ENCODE peak calls at places on chromosome 16, in ten cellular contexts. One of them, this sample, is unnamed.

GRCh38 chr16:66895999-66896398 is 15.7 kb downstream of the PDP2 start:
- DNase-seq in PC-3: no peak
- DNase-seq in fibroblast of lung: no peak
- DNase-seq in CD8-positive, alpha-beta memory T cell: peak; percentile 18
- DNase-seq in gastrocnemius medialis: no peak
- DNase-seq in HAP-1: no peak
- DNase-seq in OCI-LY7: no peak
- DNase-seq in testis: no peak
- DNase-seq in uterus: no peak
- DNase-seq in colonic mucosa: no peak
- DNase-seq in this sample: no peak

GRCh38 chr16:17177242-17177967 is 293.4 kb downstream of the XYLT1 start:
- DNase-seq in PC-3: no peak
- DNase-seq in fibroblast of lung: peak; percentile 95
- DNase-seq in CD8-positive, alpha-beta memory T cell: no peak
- DNase-seq in gastrocnemius medialis: no peak
- DNase-seq in HAP-1: no peak
- DNase-seq in OCI-LY7: no peak
- DNase-seq in testis: no peak
- DNase-seq in uterus: no peak
- DNase-seq in colonic mucosa: no peak
- DNase-seq in this sample: no peak

GRCh38 chr16:48308535-48308934 is 61.2 kb upstream of the ABCC11 start:
- DNase-seq in PC-3: no peak
- DNase-seq in fibroblast of lung: no peak
- DNase-seq in CD8-positive, alpha-beta memory T cell: no peak
- DNase-seq in gastrocnemius medialis: no peak
- DNase-seq in HAP-1: no peak
- DNase-seq in OCI-LY7: no peak
- DNase-seq in testis: no peak
- DNase-seq in uterus: no peak
- DNase-seq in colonic mucosa: no peak
- DNase-seq in this sample: no peak

GRCh38 chr16:88456356-88457292 is 3.5 kb downstream of the ZFPM1 start:
- DNase-seq in PC-3: no peak
- DNase-seq in fibroblast of lung: no peak
- DNase-seq in CD8-positive, alpha-beta memory T cell: peak; percentile 74
- DNase-seq in gastrocnemius medialis: no peak
- DNase-seq in HAP-1: no peak
- DNase-seq in OCI-LY7: peak; percentile 49
- DNase-seq in testis: no peak
- DNase-seq in uterus: no peak
- DNase-seq in colonic mucosa: no peak
- DNase-seq in this sample: no peak

GRCh38 chr16:31002252-31002700 is 8.2 kb downstream of the STX1B start:
- DNase-seq in PC-3: no peak
- DNase-seq in fibroblast of lung: no peak
- DNase-seq in CD8-positive, alpha-beta memory T cell: no peak
- DNase-seq in gastrocnemius medialis: no peak
- DNase-seq in HAP-1: no peak
- DNase-seq in OCI-LY7: no peak
- DNase-seq in testis: no peak
- DNase-seq in uterus: no peak
- DNase-seq in colonic mucosa: no peak
- DNase-seq in this sample: no peak

GRCh38 chr16:57873218-57873617 is 70.9 kb upstream of the KIFC3 start:
- DNase-seq in PC-3: no peak
- DNase-seq in fibroblast of lung: no peak
- DNase-seq in CD8-positive, alpha-beta memory T cell: no peak
- DNase-seq in gastrocnemius medialis: no peak
- DNase-seq in HAP-1: peak; percentile 20
- DNase-seq in OCI-LY7: no peak
- DNase-seq in testis: no peak
- DNase-seq in uterus: no peak
- DNase-seq in colonic mucosa: no peak
- DNase-seq in this sample: no peak

GRCh38 chr16:23374721-23375120 is 72.6 kb downstream of the SCNN1B start:
- DNase-seq in PC-3: peak; percentile 35
- DNase-seq in fibroblast of lung: no peak
- DNase-seq in CD8-positive, alpha-beta memory T cell: no peak
- DNase-seq in gastrocnemius medialis: no peak
- DNase-seq in HAP-1: no peak
- DNase-seq in OCI-LY7: no peak
- DNase-seq in testis: no peak
- DNase-seq in uterus: no peak
- DNase-seq in colonic mucosa: peak; percentile 72
- DNase-seq in this sample: no peak

GRCh38 chr16:10165643-10166042 is 16.6 kb downstream of the GRIN2A start:
- DNase-seq in PC-3: no peak
- DNase-seq in fibroblast of lung: no peak
- DNase-seq in CD8-positive, alpha-beta memory T cell: no peak
- DNase-seq in gastrocnemius medialis: no peak
- DNase-seq in HAP-1: no peak
- DNase-seq in OCI-LY7: no peak
- DNase-seq in testis: no peak
- DNase-seq in uterus: no peak
- DNase-seq in colonic mucosa: no peak
- DNase-seq in this sample: no peak

GRCh38 chr16:31713945-31714898 is 159.4 kb upstream of the ZNF267 start:
- DNase-seq in PC-3: no peak
- DNase-seq in fibroblast of lung: no peak
- DNase-seq in CD8-positive, alpha-beta memory T cell: no peak
- DNase-seq in gastrocnemius medialis: peak; percentile 64
- DNase-seq in HAP-1: peak; percentile 64
- DNase-seq in OCI-LY7: no peak
- DNase-seq in testis: no peak
- DNase-seq in uterus: no peak
- DNase-seq in colonic mucosa: no peak
- DNase-seq in this sample: no peak

GRCh38 chr16:22225060-22225459 is 19.0 kb downstream of the EEF2K start:
- DNase-seq in PC-3: no peak
- DNase-seq in fibroblast of lung: no peak
- DNase-seq in CD8-positive, alpha-beta memory T cell: no peak
- DNase-seq in gastrocnemius medialis: peak; percentile 49
- DNase-seq in HAP-1: no peak
- DNase-seq in OCI-LY7: no peak
- DNase-seq in testis: peak; percentile 41
- DNase-seq in uterus: peak; percentile 53
- DNase-seq in colonic mucosa: no peak
- DNase-seq in this sample: no peak

GRCh38 chr16:86343111-86343642 is 167.2 kb upstream of the FOXF1 start:
- DNase-seq in PC-3: no peak
- DNase-seq in fibroblast of lung: peak; percentile 83
- DNase-seq in CD8-positive, alpha-beta memory T cell: no peak
- DNase-seq in gastrocnemius medialis: no peak
- DNase-seq in HAP-1: no peak
- DNase-seq in OCI-LY7: no peak
- DNase-seq in testis: no peak
- DNase-seq in uterus: peak; percentile 61
- DNase-seq in colonic mucosa: peak; percentile 50
- DNase-seq in this sample: no peak

GRCh38 chr16:66289051-66289680 is 77.3 kb upstream of the CDH5 start:
- DNase-seq in PC-3: no peak
- DNase-seq in fibroblast of lung: no peak
- DNase-seq in CD8-positive, alpha-beta memory T cell: no peak
- DNase-seq in gastrocnemius medialis: no peak
- DNase-seq in HAP-1: no peak
- DNase-seq in OCI-LY7: no peak
- DNase-seq in testis: no peak
- DNase-seq in uterus: no peak
- DNase-seq in colonic mucosa: no peak
- DNase-seq in this sample: no peak

DNA sequence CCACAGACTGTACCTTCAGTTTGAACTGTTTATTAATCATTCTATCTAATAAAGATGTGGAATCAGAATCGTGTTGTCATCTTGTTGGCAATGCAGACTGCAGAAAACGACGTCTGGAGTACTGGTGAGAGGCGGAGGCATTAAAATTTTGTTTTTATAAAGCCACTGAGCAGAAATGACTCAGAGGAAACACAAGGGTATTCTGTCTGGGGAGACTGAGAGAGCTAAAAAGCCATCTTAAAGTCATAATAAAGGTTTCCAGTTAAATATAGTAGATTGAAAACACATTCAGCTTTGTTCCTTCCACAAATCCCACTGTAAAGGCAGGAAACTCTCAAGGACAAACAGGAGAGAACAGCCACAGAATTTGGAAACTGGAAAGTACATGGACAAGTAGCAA is 74.2 kb downstream of the CPPED1 start:
- DNase-seq in PC-3: no peak
- DNase-seq in fibroblast of lung: peak; percentile 72
- DNase-seq in CD8-positive, alpha-beta memory T cell: no peak
- DNase-seq in gastrocnemius medialis: no peak
- DNase-seq in HAP-1: no peak
- DNase-seq in OCI-LY7: no peak
- DNase-seq in testis: no peak
- DNase-seq in uterus: no peak
- DNase-seq in colonic mucosa: no peak
- DNase-seq in this sample: no peak
- H3K9me3 ChIP-seq in PC-3: no peaks in the 10 kb centered on the region
- H3K9me3 ChIP-seq in fibroblast of lung: no peaks in the 10 kb centered on the region
- H3K9me3 ChIP-seq in CD8-positive, alpha-beta memory T cell: no peaks in the 10 kb centered on the region
- H3K9me3 ChIP-seq in gastrocnemius medialis: peaks cover 5% of the 10 kb centered on the region
- H3K9me3 ChIP-seq in HAP-1: no peaks in the 10 kb centered on the region
- H3K9me3 ChIP-seq in OCI-LY7: peaks cover 16% of the 10 kb centered on the region
- H3K9me3 ChIP-seq in testis: no peaks in the 10 kb centered on the region
- H3K9me3 ChIP-seq in uterus: no peaks in the 10 kb centered on the region
- H3K9me3 ChIP-seq in colonic mucosa: peaks cover 3% of the 10 kb centered on the region
- H3K9me3 ChIP-seq in this sample: no peaks in the 10 kb centered on the region

GRCh38 chr16:75176926-75177325 is 28.6 kb downstream of the ZFP1 start:
- DNase-seq in PC-3: no peak
- DNase-seq in fibroblast of lung: no peak
- DNase-seq in CD8-positive, alpha-beta memory T cell: no peak
- DNase-seq in gastrocnemius medialis: no peak
- DNase-seq in HAP-1: no peak
- DNase-seq in OCI-LY7: no peak
- DNase-seq in testis: no peak
- DNase-seq in uterus: no peak
- DNase-seq in colonic mucosa: no peak
- DNase-seq in this sample: no peak

GRCh38 chr16:75169899-75170405 is 21.6 kb downstream of the ZFP1 start:
- DNase-seq in PC-3: no peak
- DNase-seq in fibroblast of lung: no peak
- DNase-seq in CD8-positive, alpha-beta memory T cell: no peak
- DNase-seq in gastrocnemius medialis: no peak
- DNase-seq in HAP-1: no peak
- DNase-seq in OCI-LY7: no peak
- DNase-seq in testis: no peak
- DNase-seq in uterus: no peak
- DNase-seq in colonic mucosa: no peak
- DNase-seq in this sample: no peak

GRCh38 chr16:75175074-75175473 is 26.8 kb downstream of the ZFP1 start:
- DNase-seq in PC-3: no peak
- DNase-seq in fibroblast of lung: no peak
- DNase-seq in CD8-positive, alpha-beta memory T cell: no peak
- DNase-seq in gastrocnemius medialis: no peak
- DNase-seq in HAP-1: no peak
- DNase-seq in OCI-LY7: no peak
- DNase-seq in testis: no peak
- DNase-seq in uterus: no peak
- DNase-seq in colonic mucosa: no peak
- DNase-seq in this sample: no peak

GRCh38 chr16:75172578-75172977 is 24.3 kb downstream of the ZFP1 start:
- DNase-seq in PC-3: no peak
- DNase-seq in fibroblast of lung: no peak
- DNase-seq in CD8-positive, alpha-beta memory T cell: no peak
- DNase-seq in gastrocnemius medialis: no peak
- DNase-seq in HAP-1: no peak
- DNase-seq in OCI-LY7: no peak
- DNase-seq in testis: no peak
- DNase-seq in uterus: no peak
- DNase-seq in colonic mucosa: no peak
- DNase-seq in this sample: no peak
- H3K9me3 ChIP-seq in PC-3: peaks cover 32% of the 10 kb centered on the region
- H3K9me3 ChIP-seq in fibroblast of lung: peaks cover 2% of the 10 kb centered on the region
- H3K9me3 ChIP-seq in CD8-positive, alpha-beta memory T cell: peaks cover 56% of the 10 kb centered on the region
- H3K9me3 ChIP-seq in gastrocnemius medialis: peaks cover 12% of the 10 kb centered on the region
- H3K9me3 ChIP-seq in HAP-1: peaks cover 26% of the 10 kb centered on the region
- H3K9me3 ChIP-seq in OCI-LY7: peaks cover 44% of the 10 kb centered on the region
- H3K9me3 ChIP-seq in testis: no peaks in the 10 kb centered on the region
- H3K9me3 ChIP-seq in uterus: no peaks in the 10 kb centered on the region
- H3K9me3 ChIP-seq in colonic mucosa: peaks cover 13% of the 10 kb centered on the region
- H3K9me3 ChIP-seq in this sample: peaks cover 13% of the 10 kb centered on the region

DNA sequence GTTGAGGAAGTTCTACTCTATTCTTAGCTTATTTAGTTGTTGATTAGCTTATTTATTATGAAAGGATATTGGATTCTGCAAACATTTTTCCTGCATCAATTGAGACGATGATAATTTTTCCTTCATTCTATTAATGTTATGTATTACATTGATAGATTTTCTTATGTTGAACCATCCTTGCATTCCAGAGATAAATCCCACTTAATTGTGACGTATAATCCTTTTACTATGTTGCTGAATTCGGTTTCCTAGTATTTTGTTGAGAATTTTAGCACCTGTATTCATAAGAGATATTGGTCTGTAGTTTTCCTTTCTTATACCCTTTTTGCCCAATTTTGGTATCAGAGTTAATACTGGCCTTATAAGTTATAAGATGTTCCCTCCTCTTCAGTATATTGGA is 47.6 kb upstream of the BRD7 start:
- DNase-seq in PC-3: no peak
- DNase-seq in fibroblast of lung: no peak
- DNase-seq in CD8-positive, alpha-beta memory T cell: no peak
- DNase-seq in gastrocnemius medialis: no peak
- DNase-seq in HAP-1: no peak
- DNase-seq in OCI-LY7: no peak
- DNase-seq in testis: no peak
- DNase-seq in uterus: no peak
- DNase-seq in colonic mucosa: no peak
- DNase-seq in this sample: no peak
- H3K9me3 ChIP-seq in PC-3: peaks cover 15% of the 10 kb centered on the region
- H3K9me3 ChIP-seq in fibroblast of lung: no peaks in the 10 kb centered on the region
- H3K9me3 ChIP-seq in CD8-positive, alpha-beta memory T cell: peaks cover 18% of the 10 kb centered on the region
- H3K9me3 ChIP-seq in gastrocnemius medialis: no peaks in the 10 kb centered on the region
- H3K9me3 ChIP-seq in HAP-1: peaks cover 14% of the 10 kb centered on the region
- H3K9me3 ChIP-seq in OCI-LY7: peaks cover 46% of the 10 kb centered on the region
- H3K9me3 ChIP-seq in testis: no peaks in the 10 kb centered on the region
- H3K9me3 ChIP-seq in uterus: no peaks in the 10 kb centered on the region
- H3K9me3 ChIP-seq in colonic mucosa: no peaks in the 10 kb centered on the region
- H3K9me3 ChIP-seq in this sample: peaks cover 11% of the 10 kb centered on the region

DNA sequence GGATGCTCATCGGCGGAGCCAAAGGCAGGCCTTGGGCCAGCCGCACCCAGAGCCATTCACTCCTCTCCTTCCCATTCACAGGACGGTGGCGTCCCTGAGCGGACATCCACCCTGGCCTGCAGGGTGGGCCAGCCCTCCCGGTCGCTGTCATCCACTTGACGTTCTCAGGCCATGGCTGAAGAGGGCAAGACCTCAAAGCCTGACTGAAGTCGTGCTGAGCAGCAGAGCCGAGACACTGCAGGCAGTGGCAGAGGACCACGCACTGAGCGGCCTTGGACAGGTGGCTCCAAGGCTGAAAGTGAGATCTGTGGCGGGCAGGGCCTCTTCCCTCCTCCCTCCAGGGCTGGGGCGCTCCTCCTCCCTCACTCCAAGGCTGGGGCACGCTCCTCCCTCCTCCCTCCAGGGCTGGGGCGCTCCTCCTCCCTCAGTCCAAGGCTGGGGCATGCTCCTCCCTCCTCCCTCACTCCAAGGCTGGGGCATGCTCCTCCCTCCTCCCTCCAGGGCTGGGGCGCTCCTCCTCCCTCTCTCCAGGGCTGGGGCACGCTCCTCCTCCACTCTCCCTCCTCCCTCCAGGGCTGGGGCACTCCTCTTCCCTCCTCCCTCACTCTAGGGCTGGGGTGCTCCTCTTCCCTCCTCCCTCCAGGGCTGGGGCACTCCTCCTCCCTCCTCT is 24.1 kb downstream of the GNPTG start:
- DNase-seq in PC-3: no peak
- DNase-seq in fibroblast of lung: no peak
- DNase-seq in CD8-positive, alpha-beta memory T cell: no peak
- DNase-seq in gastrocnemius medialis: no peak
- DNase-seq in HAP-1: no peak
- DNase-seq in OCI-LY7: no peak
- DNase-seq in testis: no peak
- DNase-seq in uterus: no peak
- DNase-seq in colonic mucosa: no peak
- DNase-seq in this sample: no peak
- H3K9me3 ChIP-seq in PC-3: no peaks in the 10 kb centered on the region
- H3K9me3 ChIP-seq in fibroblast of lung: no peaks in the 10 kb centered on the region
- H3K9me3 ChIP-seq in CD8-positive, alpha-beta memory T cell: no peaks in the 10 kb centered on the region
- H3K9me3 ChIP-seq in gastrocnemius medialis: no peaks in the 10 kb centered on the region
- H3K9me3 ChIP-seq in HAP-1: no peaks in the 10 kb centered on the region
- H3K9me3 ChIP-seq in OCI-LY7: no peaks in the 10 kb centered on the region
- H3K9me3 ChIP-seq in testis: no peaks in the 10 kb centered on the region
- H3K9me3 ChIP-seq in uterus: no peaks in the 10 kb centered on the region
- H3K9me3 ChIP-seq in colonic mucosa: no peaks in the 10 kb centered on the region
- H3K9me3 ChIP-seq in this sample: no peaks in the 10 kb centered on the region